ENCODE peak calls at places on chromosome X, in four cellular contexts. E, L, G and Z are unnamed samples.

GRCh38 chrX:40091691-40092421 is 5.9 kb downstream of the BCOR start:
- DNase-seq in L (no peak), E (no peak), G (no peak), Z (no peak)

GRCh38 chrX:17813277-17813676 is 47.8 kb downstream of the RAI2 start:
- DNase-seq in G (no peak), L (no peak), E (no peak), Z (no peak)

GRCh38 chrX:41303013-41303412 is 30.9 kb upstream of the DDX3X start:
- DNase-seq in L (no peak), G (no peak), E (no peak), Z (no peak)

GRCh38 chrX:24189490-24189889 is 40.0 kb downstream of the ZFX start:
- DNase-seq in E (no peak), L (no peak), G (no peak), Z (no peak)

GRCh38 chrX:70444326-70445196 is at the start of gene DLG3:
- DNase-seq in L (peak), E (peak), G (peak), Z (no peak)

GRCh38 chrX:10945463-10945862 is 165.7 kb upstream of the HCCS start:
- DNase-seq in E (no peak), L (no peak), G (no peak), Z (no peak)

GRCh38 chrX:106286053-106286650 is 118.0 kb downstream of the PWWP3B start:
- DNase-seq in E (no peak), L (no peak), G (no peak), Z (no peak)

GRCh38 chrX:71671043-71671829 is 3.9 kb downstream of the LOC101059915 start:
- DNase-seq in G (no peak), L (no peak), E (no peak), Z (peak)

GRCh38 chrX:134365923-134366322 is 94.0 kb upstream of the HPRT1 start:
- DNase-seq in L (no peak), G (no peak), E (no peak), Z (no peak)

GRCh38 chrX:118528089-118528753 is 32.6 kb downstream of the DOCK11 start:
- DNase-seq in G (no peak), L (no peak), E (peak), Z (peak)